ENCODE peak calls at places on chromosomes 2 and 18, in seven cellular contexts. One of them, this sample, is unnamed.

GRCh38 chr2:65661980-65662653 is 229.7 kb upstream of the SPRED2 start:
- DNase-seq in HepG2: no peak
- DNase-seq in H1: no peak
- DNase-seq in GM12878: no peak
- DNase-seq in HEK293T: peak
- DNase-seq in K562: no peak
- DNase-seq in WTC11: no peak
- DNase-seq in this sample: no peak

GRCh38 chr2:80429251-80429650 is 124.7 kb upstream of the LRRTM1 start:
- DNase-seq in GM12878: no peak
- DNase-seq in K562: no peak
- DNase-seq in WTC11: peak
- DNase-seq in HepG2: no peak
- DNase-seq in H1: no peak
- DNase-seq in HEK293T: no peak
- DNase-seq in this sample: no peak

GRCh38 chr2:197661626-197662025 is 13.8 kb downstream of the RFTN2 start:
- DNase-seq in GM12878: no peak
- DNase-seq in H1: no peak
- DNase-seq in HEK293T: no peak
- DNase-seq in K562: no peak
- DNase-seq in WTC11: no peak
- DNase-seq in HepG2: no peak
- DNase-seq in this sample: no peak

GRCh38 chr2:140604096-140604495 is 1526.7 kb downstream of the LRP1B start:
- DNase-seq in HepG2: no peak
- DNase-seq in H1: no peak
- DNase-seq in K562: no peak
- DNase-seq in HEK293T: no peak
- DNase-seq in GM12878: no peak
- DNase-seq in WTC11: no peak
- DNase-seq in this sample: no peak

GRCh38 chr2:10889741-10890215 is 22.0 kb upstream of the KCNF1 start:
- DNase-seq in WTC11: no peak
- DNase-seq in HepG2: no peak
- DNase-seq in GM12878: no peak
- DNase-seq in K562: no peak
- DNase-seq in H1: no peak
- DNase-seq in HEK293T: no peak
- DNase-seq in this sample: no peak

GRCh38 chr2:73291093-73291460 is 2.3 kb downstream of the EGR4 start:
- DNase-seq in HepG2: no peak
- DNase-seq in WTC11: peak
- DNase-seq in K562: peak
- DNase-seq in H1: peak
- DNase-seq in HEK293T: peak
- DNase-seq in GM12878: no peak
- DNase-seq in this sample: no peak

GRCh38 chr2:240298803-240299709 is 136.4 kb upstream of the GPC1 start:
- DNase-seq in GM12878: no peak
- DNase-seq in HepG2: no peak
- DNase-seq in HEK293T: no peak
- DNase-seq in K562: no peak
- DNase-seq in H1: no peak
- DNase-seq in WTC11: no peak
- DNase-seq in this sample: no peak

GRCh38 chr2:170739048-170739447 is 23.9 kb downstream of the SP5 start:
- DNase-seq in HepG2: peak
- DNase-seq in WTC11: no peak
- DNase-seq in HEK293T: no peak
- DNase-seq in GM12878: no peak
- DNase-seq in H1: no peak
- DNase-seq in K562: no peak
- DNase-seq in this sample: peak

GRCh38 chr2:23381084-23381483 is 3.9 kb upstream of the KLHL29 start:
- DNase-seq in HepG2: peak
- DNase-seq in H1: no peak
- DNase-seq in WTC11: no peak
- DNase-seq in GM12878: peak
- DNase-seq in HEK293T: no peak
- DNase-seq in K562: no peak
- DNase-seq in this sample: peak

GRCh38 chr2:6945821-6946220 is 28.6 kb downstream of the RNF144A start:
- DNase-seq in HepG2: no peak
- DNase-seq in H1: no peak
- DNase-seq in WTC11: no peak
- DNase-seq in K562: no peak
- DNase-seq in GM12878: no peak
- DNase-seq in HEK293T: no peak
- DNase-seq in this sample: no peak

GRCh38 chr18:68418881-68419280 is 296.0 kb downstream of the TMX3 start:
- DNase-seq in WTC11: no peak
- DNase-seq in H1: no peak
- DNase-seq in HEK293T: no peak
- DNase-seq in K562: no peak
- DNase-seq in HepG2: no peak
- DNase-seq in GM12878: no peak
- DNase-seq in this sample: no peak

GRCh38 chr18:33757037-33757436 is 179.0 kb downstream of the ASXL3 start:
- DNase-seq in K562: no peak
- DNase-seq in HepG2: no peak
- DNase-seq in H1: no peak
- DNase-seq in WTC11: no peak
- DNase-seq in HEK293T: no peak
- DNase-seq in GM12878: no peak
- DNase-seq in this sample: no peak

GRCh38 chr2:113251118-113251517 is 27.6 kb downstream of the PAX8 start:
- DNase-seq in H1: no peak
- DNase-seq in WTC11: no peak
- DNase-seq in HepG2: no peak
- DNase-seq in K562: peak
- DNase-seq in HEK293T: no peak
- DNase-seq in GM12878: no peak
- DNase-seq in this sample: no peak

GRCh38 chr2:102449370-102449974 is 23.6 kb upstream of the SLC9A4 start:
- DNase-seq in GM12878: no peak
- DNase-seq in HepG2: peak
- DNase-seq in K562: peak
- DNase-seq in H1: no peak
- DNase-seq in WTC11: peak
- DNase-seq in HEK293T: peak
- DNase-seq in this sample: peak

GRCh38 chr2:95354925-95355324 is 47.6 kb upstream of the FAHD2A start:
- DNase-seq in HepG2: no peak
- DNase-seq in GM12878: no peak
- DNase-seq in HEK293T: no peak
- DNase-seq in WTC11: no peak
- DNase-seq in H1: no peak
- DNase-seq in K562: no peak
- DNase-seq in this sample: no peak

GRCh38 chr2:7567646-7568045 is 650.4 kb downstream of the RNF144A start:
- DNase-seq in GM12878: peak
- DNase-seq in HEK293T: no peak
- DNase-seq in WTC11: no peak
- DNase-seq in K562: no peak
- DNase-seq in HepG2: no peak
- DNase-seq in H1: no peak
- DNase-seq in this sample: no peak

GRCh38 chr2:181962142-181962541 is 23.5 kb upstream of the PPP1R1C start:
- DNase-seq in HEK293T: no peak
- DNase-seq in GM12878: no peak
- DNase-seq in HepG2: no peak
- DNase-seq in H1: no peak
- DNase-seq in K562: no peak
- DNase-seq in WTC11: no peak
- DNase-seq in this sample: no peak

GRCh38 chr2:129318581-129319421 is 660.7 kb upstream of the RAB6C start:
- DNase-seq in GM12878: no peak
- DNase-seq in HEK293T: no peak
- DNase-seq in H1: no peak
- DNase-seq in HepG2: no peak
- DNase-seq in K562: no peak
- DNase-seq in WTC11: peak
- DNase-seq in this sample: no peak

GRCh38 chr2:10356459-10356851 is 53.8 kb downstream of the HPCAL1 start:
- DNase-seq in GM12878: no peak
- DNase-seq in HEK293T: no peak
- DNase-seq in HepG2: no peak
- DNase-seq in H1: no peak
- DNase-seq in K562: no peak
- DNase-seq in WTC11: no peak
- DNase-seq in this sample: no peak

GRCh38 chr2:215745316-215745715 is 268.0 kb downstream of the MREG start:
- DNase-seq in HepG2: no peak
- DNase-seq in HEK293T: no peak
- DNase-seq in H1: no peak
- DNase-seq in GM12878: no peak
- DNase-seq in K562: no peak
- DNase-seq in WTC11: no peak
- DNase-seq in this sample: no peak

GRCh38 chr2:223460774-223461211 is 141.4 kb downstream of the SCG2 start:
- DNase-seq in HEK293T: no peak
- DNase-seq in WTC11: no peak
- DNase-seq in GM12878: no peak
- DNase-seq in HepG2: no peak
- DNase-seq in H1: no peak
- DNase-seq in K562: no peak
- DNase-seq in this sample: peak

GRCh38 chr2:150109028-150109427 is 378.4 kb downstream of the RND3 start:
- DNase-seq in WTC11: no peak
- DNase-seq in H1: no peak
- DNase-seq in HepG2: no peak
- DNase-seq in GM12878: no peak
- DNase-seq in K562: no peak
- DNase-seq in HEK293T: no peak
- DNase-seq in this sample: no peak

GRCh38 chr2:30235859-30236535 is 4.7 kb downstream of the LBH start:
- DNase-seq in WTC11: no peak
- DNase-seq in GM12878: no peak
- DNase-seq in HEK293T: no peak
- DNase-seq in H1: no peak
- DNase-seq in HepG2: no peak
- DNase-seq in K562: no peak
- DNase-seq in this sample: no peak

GRCh38 chr2:20175267-20175666 is 49.7 kb downstream of the SDC1 start:
- DNase-seq in WTC11: no peak
- DNase-seq in HEK293T: no peak
- DNase-seq in H1: no peak
- DNase-seq in K562: no peak
- DNase-seq in HepG2: no peak
- DNase-seq in GM12878: no peak
- DNase-seq in this sample: no peak

GRCh38 chr2:128359841-128360240 is 41.2 kb upstream of the HS6ST1 start:
- DNase-seq in H1: no peak
- DNase-seq in HepG2: no peak
- DNase-seq in GM12878: no peak
- DNase-seq in HEK293T: no peak
- DNase-seq in WTC11: no peak
- DNase-seq in K562: no peak
- DNase-seq in this sample: no peak

GRCh38 chr2:38690499-38691420 is 24.8 kb downstream of the GALM start:
- DNase-seq in WTC11: no peak
- DNase-seq in HepG2: peak
- DNase-seq in HEK293T: no peak
- DNase-seq in H1: no peak
- DNase-seq in K562: peak
- DNase-seq in GM12878: no peak
- DNase-seq in this sample: peak

GRCh38 chr2:225041871-225042799 is at the start of gene DOCK10:
- DNase-seq in WTC11: peak
- DNase-seq in K562: no peak
- DNase-seq in H1: no peak
- DNase-seq in HepG2: no peak
- DNase-seq in HEK293T: peak
- DNase-seq in GM12878: no peak
- DNase-seq in this sample: no peak

GRCh38 chr2:117935954-117936353 is 77.9 kb downstream of the CCDC93 start:
- DNase-seq in K562: no peak
- DNase-seq in GM12878: no peak
- DNase-seq in HepG2: no peak
- DNase-seq in H1: no peak
- DNase-seq in WTC11: no peak
- DNase-seq in HEK293T: no peak
- DNase-seq in this sample: no peak

GRCh38 chr18:37253424-37254255 is 312.0 kb downstream of the CELF4 start:
- DNase-seq in WTC11: peak
- DNase-seq in H1: no peak
- DNase-seq in K562: peak
- DNase-seq in GM12878: no peak
- DNase-seq in HepG2: no peak
- DNase-seq in HEK293T: peak
- DNase-seq in this sample: no peak

GRCh38 chr18:79614211-79615028 is 65.2 kb upstream of the CTDP1 start:
- DNase-seq in H1: no peak
- DNase-seq in HEK293T: no peak
- DNase-seq in GM12878: no peak
- DNase-seq in WTC11: no peak
- DNase-seq in HepG2: no peak
- DNase-seq in K562: no peak
- DNase-seq in this sample: no peak

GRCh38 chr2:71299507-71299906 is 32.1 kb upstream of the ZNF638 start:
- DNase-seq in K562: peak
- DNase-seq in WTC11: no peak
- DNase-seq in GM12878: no peak
- DNase-seq in HEK293T: peak
- DNase-seq in HepG2: peak
- DNase-seq in H1: no peak
- DNase-seq in this sample: no peak
- TF ChIP-seq SP1 in K562: no peak
- TF ChIP-seq SP1 in WTC11: no peak
- TF ChIP-seq SP1 in GM12878: no peak
- TF ChIP-seq SP1 in HEK293T: no peak
- TF ChIP-seq SP1 in HepG2: no peak
- TF ChIP-seq SP1 in H1: no peak
- TF ChIP-seq SP1 in this sample: no peak

GRCh38 chr2:120617055-120617454 is 118.6 kb upstream of the GLI2 start:
- DNase-seq in HepG2: no peak
- DNase-seq in HEK293T: no peak
- DNase-seq in WTC11: no peak
- DNase-seq in K562: no peak
- DNase-seq in H1: no peak
- DNase-seq in GM12878: no peak
- DNase-seq in this sample: no peak
- TF ChIP-seq SP1 in HepG2: no peak
- TF ChIP-seq SP1 in HEK293T: no peak
- TF ChIP-seq SP1 in WTC11: no peak
- TF ChIP-seq SP1 in K562: no peak
- TF ChIP-seq SP1 in H1: no peak
- TF ChIP-seq SP1 in GM12878: no peak
- TF ChIP-seq SP1 in this sample: no peak

GRCh38 chr18:44568343-44568742 is 112.3 kb upstream of the SETBP1 start:
- DNase-seq in H1: no peak
- DNase-seq in K562: no peak
- DNase-seq in HepG2: no peak
- DNase-seq in HEK293T: no peak
- DNase-seq in WTC11: no peak
- DNase-seq in GM12878: no peak
- DNase-seq in this sample: no peak
- TF ChIP-seq SP1 in H1: no peak
- TF ChIP-seq SP1 in K562: no peak
- TF ChIP-seq SP1 in HepG2: no peak
- TF ChIP-seq SP1 in HEK293T: no peak
- TF ChIP-seq SP1 in WTC11: no peak
- TF ChIP-seq SP1 in GM12878: no peak
- TF ChIP-seq SP1 in this sample: no peak

GRCh38 chr2:42573256-42573655 is 4.8 kb downstream of the MTA3 start:
- DNase-seq in GM12878: no peak
- DNase-seq in HEK293T: no peak
- DNase-seq in HepG2: peak
- DNase-seq in K562: no peak
- DNase-seq in WTC11: no peak
- DNase-seq in H1: no peak
- DNase-seq in this sample: no peak
- TF ChIP-seq SP1 in GM12878: no peak
- TF ChIP-seq SP1 in HEK293T: no peak
- TF ChIP-seq SP1 in HepG2: no peak
- TF ChIP-seq SP1 in K562: no peak
- TF ChIP-seq SP1 in WTC11: no peak
- TF ChIP-seq SP1 in H1: no peak
- TF ChIP-seq SP1 in this sample: no peak